ENCODE peak calls at places on chromosome 20, in nine cellular contexts. G is Right ventricle myocardium inferior; H is stimulated activated CD4-positive, alpha-beta T cell treated with anti-CD3 and anti-CD28 coated beads, Interleukin-12 subunit alpha, Interleukin-12 subunit beta, amount 100 ng/mL, for 24 hours; V is foreskin keratinocyte; I is T-helper 9 cell; U is NCI-H146; F is osteocyte; C is activated T-cell treated with anti-CD3 and anti-CD28 coated beads for 1 hour; Q is NCI-H2171 treated with DMSO at 0.1 percent for 48 hours. Y is an unnamed sample.

GRCh38 chr20:25355191-25355590 is 35.4 kb downstream of the ABHD12 start:
- DNase-seq in G (no peak), H (no peak), V (no peak), I (no peak), U (no peak), F (peak), C (no peak), Q (no peak), Y (no peak)

GRCh38 chr20:22667198-22667597 is 82.8 kb upstream of the FOXA2 start:
- DNase-seq in G (no peak), H (no peak), V (no peak), I (no peak), U (no peak), F (no peak), C (no peak), Q (no peak), Y (no peak)

GRCh38 chr20:25227317-25227831 is 20.5 kb upstream of the PYGB start:
- DNase-seq in G (no peak), H (no peak), V (peak), I (no peak), U (no peak), F (no peak), C (no peak), Q (no peak), Y (no peak)

GRCh38 chr20:58420798-58421496 is 31.9 kb downstream of the VAPB start:
- DNase-seq in G (no peak), H (no peak), V (peak), I (no peak), U (no peak), F (no peak), C (no peak), Q (no peak), Y (no peak)

GRCh38 chr20:37095108-37095608 is 639 bp downstream of the RBL1 start:
- DNase-seq in G (no peak), H (peak), V (peak), I (peak), U (peak), F (no peak), C (peak), Q (no peak), Y (no peak)

GRCh38 chr20:63461364-63461763 is 11.1 kb downstream of the KCNQ2 start:
- DNase-seq in G (no peak), H (no peak), V (no peak), I (no peak), U (no peak), F (no peak), C (no peak), Q (no peak), Y (no peak)

GRCh38 chr20:35252037-35252461 is 25.6 kb downstream of the MMP24 start:
- DNase-seq in G (no peak), H (no peak), V (no peak), I (no peak), U (no peak), F (no peak), C (no peak), Q (no peak), Y (no peak)

GRCh38 chr20:6058684-6059295 is 4.9 kb upstream of the LRRN4 start:
- DNase-seq in G (no peak), H (no peak), V (no peak), I (no peak), U (peak), F (no peak), C (no peak), Q (peak), Y (no peak)

GRCh38 chr20:22974354-22974753 is 60.8 kb upstream of the SSTR4 start:
- DNase-seq in G (no peak), H (no peak), V (peak), I (no peak), U (no peak), F (no peak), C (no peak), Q (no peak), Y (no peak)

GRCh38 chr20:48626226-48626937 is 201.4 kb downstream of the PREX1 start:
- DNase-seq in G (no peak), H (no peak), V (no peak), I (no peak), U (no peak), F (no peak), C (no peak), Q (no peak), Y (no peak)

GRCh38 chr20:24580006-24580405 is 110.6 kb downstream of the SYNDIG1 start:
- DNase-seq in G (no peak), H (no peak), V (no peak), I (no peak), U (no peak), F (no peak), C (no peak), Q (no peak), Y (no peak)

GRCh38 chr20:64188682-64189529 is 24.7 kb downstream of the MYT1 start:
- DNase-seq in G (no peak), H (no peak), V (peak), I (no peak), U (peak), F (no peak), C (no peak), Q (no peak), Y (no peak)

GRCh38 chr20:57047281-57048026 is 219.0 kb downstream of the BMP7 start:
- DNase-seq in G (no peak), H (no peak), V (no peak), I (no peak), U (no peak), F (no peak), C (no peak), Q (no peak), Y (no peak)

GRCh38 chr20:32695089-32695488 is 21.3 kb upstream of the C20orf203 start:
- DNase-seq in G (no peak), H (no peak), V (no peak), I (no peak), U (no peak), F (no peak), C (no peak), Q (no peak), Y (no peak)

GRCh38 chr20:23120261-23120660 is 34.1 kb upstream of the CD93 start:
- DNase-seq in G (no peak), H (no peak), V (no peak), I (no peak), U (no peak), F (no peak), C (no peak), Q (no peak), Y (no peak)

GRCh38 chr20:40676466-40676865 is 12.6 kb downstream of the MAFB start:
- DNase-seq in G (no peak), H (no peak), V (no peak), I (no peak), U (no peak), F (no peak), C (no peak), Q (no peak), Y (no peak)

GRCh38 chr20:19815553-19815991 is 57.5 kb downstream of the RIN2 start:
- DNase-seq in G (no peak), H (no peak), V (peak), I (no peak), U (no peak), F (no peak), C (no peak), Q (no peak), Y (no peak)

GRCh38 chr20:16191496-16191895 is 381.8 kb downstream of the KIF16B start:
- DNase-seq in G (no peak), H (no peak), V (no peak), I (no peak), U (no peak), F (no peak), C (no peak), Q (no peak), Y (no peak)

GRCh38 chr20:61435823-61436220 is 183.8 kb downstream of the CDH4 start:
- DNase-seq in G (no peak), H (no peak), V (no peak), I (no peak), U (no peak), F (no peak), C (no peak), Q (no peak), Y (no peak)

GRCh38 chr20:3000852-3001523 is 42.4 kb upstream of the GNRH2 start:
- DNase-seq in G (no peak), H (no peak), V (peak), I (no peak), U (peak), F (no peak), C (no peak), Q (peak), Y (no peak)

GRCh38 chr20:25360631-25361286 is 29.9 kb downstream of the ABHD12 start:
- DNase-seq in G (no peak), H (no peak), V (no peak), I (no peak), U (no peak), F (no peak), C (no peak), Q (no peak), Y (no peak)

GRCh38 chr20:5835870-5836269 is 85.7 kb downstream of the SHLD1 start:
- DNase-seq in G (no peak), H (no peak), V (no peak), I (no peak), U (no peak), F (no peak), C (no peak), Q (no peak), Y (no peak)

GRCh38 chr20:43318749-43319148 is 129.0 kb upstream of the PTPRT start:
- DNase-seq in G (no peak), H (no peak), V (no peak), I (no peak), U (no peak), F (no peak), C (no peak), Q (no peak), Y (no peak)

GRCh38 chr20:50551288-50551687 is 41.1 kb downstream of the PTPN1 start:
- DNase-seq in G (no peak), H (no peak), V (peak), I (no peak), U (no peak), F (no peak), C (no peak), Q (peak), Y (no peak)

GRCh38 chr20:15703171-15703911 is 869.9 kb downstream of the KIF16B start:
- DNase-seq in G (no peak), H (no peak), V (peak), I (no peak), U (no peak), F (no peak), C (no peak), Q (no peak), Y (no peak)

GRCh38 chr20:1478566-1478965 is 11.9 kb upstream of the NSFL1C start:
- DNase-seq in G (no peak), H (no peak), V (peak), I (no peak), U (no peak), F (no peak), C (no peak), Q (no peak), Y (no peak)

GRCh38 chr20:53773792-53774371 is 180.2 kb upstream of the ZNF217 start:
- DNase-seq in G (no peak), H (no peak), V (peak), I (no peak), U (no peak), F (no peak), C (no peak), Q (no peak), Y (no peak)

GRCh38 chr20:11083841-11084240 is 410.0 kb upstream of the JAG1 start:
- DNase-seq in G (no peak), H (no peak), V (peak), I (no peak), U (no peak), F (no peak), C (no peak), Q (no peak), Y (no peak)

GRCh38 chr20:44886276-44886671 is 769 bp downstream of the YWHAB start:
- DNase-seq in G (no peak), H (no peak), V (no peak), I (no peak), U (no peak), F (no peak), C (no peak), Q (no peak), Y (no peak)

GRCh38 chr20:13995086-13995665 is at the start of gene MACROD2:
- DNase-seq in G (peak), H (peak), V (peak), I (no peak), U (peak), F (peak), C (peak), Q (peak), Y (peak)

GRCh38 chr20:46814366-46815232 is 80.0 kb upstream of the EYA2 start:
- DNase-seq in G (no peak), H (no peak), V (peak), I (no peak), U (peak), F (peak), C (no peak), Q (peak), Y (no peak)

GRCh38 chr20:31594558-31595379 is 10.3 kb upstream of the ID1 start:
- DNase-seq in G (no peak), H (no peak), V (no peak), I (no peak), U (peak), F (no peak), C (no peak), Q (no peak), Y (no peak)

GRCh38 chr20:33604084-33604990 is 57.8 kb upstream of the C20orf144 start:
- DNase-seq in G (no peak), H (no peak), V (no peak), I (no peak), U (no peak), F (no peak), C (no peak), Q (peak), Y (no peak)

GRCh38 chr20:24672886-24673677 is 203.7 kb downstream of the SYNDIG1 start:
- DNase-seq in G (no peak), H (no peak), V (peak), I (no peak), U (no peak), F (no peak), C (no peak), Q (no peak), Y (no peak)

GRCh38 chr20:15610700-15611277 is 962.5 kb downstream of the KIF16B start:
- DNase-seq in G (no peak), H (no peak), V (no peak), I (no peak), U (no peak), F (no peak), C (no peak), Q (no peak), Y (no peak)